ENCODE peak calls at places on chromosomes 16 and 17, in five cellular contexts. Z is T-helper 2 cell; Y is tibial artery; M is lower lobe of right lung; B is CD4-positive, alpha-beta memory T cell. P is an unnamed sample.

GRCh38 chr17:38464723-38465419 is 36.6 kb downstream of the ARHGAP23 start:
- DNase-seq in Y (peak), B (no peak), Z (no peak), M (peak), P (no peak)

GRCh38 chr16:49961087-49961486 is 63.9 kb upstream of the CNEP1R1 start:
- DNase-seq in Z (no peak), Y (no peak), B (no peak), M (no peak), P (no peak)

GRCh38 chr17:75404739-75405364 is 626 bp downstream of the GRB2 start:
- DNase-seq in B (peak), M (no peak), Z (peak), Y (no peak), P (peak)

GRCh38 chr16:53745753-53746258 is 41.9 kb downstream of the FTO start:
- DNase-seq in Z (no peak), Y (no peak), B (no peak), M (no peak), P (no peak)

GRCh38 chr17:15657868-15658775 is 26.0 kb downstream of the TRIM16 start:
- DNase-seq in M (no peak), B (no peak), Z (no peak), Y (no peak), P (no peak)

GRCh38 chr17:7024402-7024785 is 1.5 kb downstream of the BCL6B start:
- DNase-seq in Z (no peak), B (no peak), M (no peak), Y (no peak), P (no peak)

GRCh38 chr17:73311781-73312641 is at the start of gene CDC42EP4:
- DNase-seq in Z (peak), B (peak), Y (peak), M (peak), P (peak)

GRCh38 chr17:2697611-2698162 is 13.9 kb downstream of the CLUH start:
- DNase-seq in B (no peak), M (peak), Y (peak), Z (no peak), P (no peak)

GRCh38 chr16:3578121-3578520 is 918 bp upstream of the NLRC3 start:
- DNase-seq in M (no peak), Z (no peak), B (peak), Y (no peak), P (no peak)

GRCh38 chr17:34412022-34412421 is 49.0 kb upstream of the CCL1 start:
- DNase-seq in Y (no peak), B (no peak), M (no peak), Z (no peak), P (no peak)

GRCh38 chr17:27778193-27778592 is 22.1 kb downstream of the NOS2 start:
- DNase-seq in B (no peak), Y (no peak), M (no peak), Z (no peak), P (no peak)

GRCh38 chr17:58421711-58422110 is 4.4 kb upstream of the RNF43 start:
- DNase-seq in M (no peak), Y (no peak), Z (no peak), B (no peak), P (no peak)

GRCh38 chr16:71448274-71448866 is 6.5 kb upstream of the TLE7 start:
- DNase-seq in M (no peak), B (no peak), Y (no peak), Z (no peak), P (no peak)

GRCh38 chr17:31787857-31788570 is 71.0 kb downstream of the COPRS start:
- DNase-seq in Y (peak), Z (no peak), M (no peak), B (no peak), P (no peak)

GRCh38 chr17:65463242-65463641 is 98.2 kb downstream of the AXIN2 start:
- DNase-seq in Z (no peak), B (no peak), M (peak), Y (peak), P (no peak)

GRCh38 chr17:54941285-54941684 is 27.2 kb downstream of the COX11 start:
- DNase-seq in B (no peak), M (no peak), Y (no peak), Z (no peak), P (no peak)

GRCh38 chr16:86354641-86355040 is 155.7 kb upstream of the FOXF1 start:
- DNase-seq in M (no peak), Z (no peak), Y (no peak), B (no peak), P (no peak)

GRCh38 chr17:56319531-56319930 is 166.3 kb downstream of the ANKFN1 start:
- DNase-seq in M (no peak), B (no peak), Z (no peak), Y (no peak), P (no peak)

GRCh38 chr17:42428141-42428944 is 5.3 kb upstream of the CAVIN1 start:
- DNase-seq in Y (peak), Z (no peak), B (peak), M (no peak), P (no peak)

GRCh38 chr17:45705123-45706009 is 78.8 kb upstream of the CRHR1 start:
- DNase-seq in B (no peak), M (no peak), Z (no peak), Y (no peak), P (no peak)

GRCh38 chr17:1029196-1029911 is 32.4 kb downstream of the TIMM22 start:
- DNase-seq in B (no peak), M (no peak), Z (no peak), Y (peak), P (no peak)

GRCh38 chr17:12789075-12789975 is at the start of gene ARHGAP44:
- DNase-seq in Z (no peak), M (peak), B (no peak), Y (peak), P (no peak)

GRCh38 chr17:14359251-14359939 is 58.5 kb downstream of the HS3ST3B1 start:
- DNase-seq in Y (no peak), B (peak), M (no peak), Z (no peak), P (no peak)

GRCh38 chr16:67786491-67786890 is 19.9 kb downstream of the RANBP10 start:
- DNase-seq in B (no peak), Y (no peak), M (no peak), Z (no peak), P (no peak)

GRCh38 chr16:88799569-88800276 is 3.9 kb upstream of the CDT1 start:
- DNase-seq in B (no peak), M (no peak), Y (no peak), Z (no peak), P (no peak)

GRCh38 chr16:1553976-1554825 is 20.7 kb downstream of the TMEM204 start:
- DNase-seq in B (no peak), Z (no peak), Y (no peak), M (no peak), P (no peak)

GRCh38 chr17:27539794-27540193 is 83.5 kb downstream of the KSR1 start:
- DNase-seq in M (no peak), B (no peak), Y (no peak), Z (no peak), P (no peak)

P was measured in T-helper 1 cell.